ENCODE peak calls at places on chromosomes 11 and 22, in eight cellular contexts. Q is activated CD4-positive, alpha-beta T cell treated with anti-CD3 and anti-CD28 coated beads, Interleukin-2, amount 10 ng/mL, durations not matched to agents 7 days and 5 days; D is H9; B is activated naive CD4-positive, alpha-beta T cell; F is IMR-90; I is T47D; V is mucosa of gallbladder; W is ureter. G is an unnamed sample.

GRCh38 chr11:128599729-128600128 is 12.4 kb upstream of the ETS1 start:
- DNase-seq in Q (no peak), D (no peak), B (no peak), F (peak; percentile 91), I (no peak), V (no peak), W (no peak), G (no peak)

GRCh38 chr11:35214792-35215193 is 75.8 kb downstream of the CD44 start:
- DNase-seq in Q (no peak), D (peak; percentile 66), B (no peak), F (peak; percentile 97), I (no peak), V (no peak), W (no peak), G (no peak)

GRCh38 chr11:64659417-64660144 is 63.4 kb downstream of the NRXN2 start:
- DNase-seq in Q (no peak), D (no peak), B (no peak), F (peak; percentile 93), I (no peak), V (no peak), W (no peak), G (no peak)

GRCh38 chr11:66852466-66853241 is 4.2 kb upstream of the LRFN4 start:
- DNase-seq in Q (no peak), D (no peak), B (no peak), F (no peak), I (no peak), V (no peak), W (no peak), G (no peak)

GRCh38 chr11:19819148-19819547 is 106.5 kb downstream of the NAV2 start:
- DNase-seq in Q (no peak), D (no peak), B (no peak), F (no peak), I (no peak), V (no peak), W (no peak), G (no peak)

GRCh38 chr11:69703711-69704507 is at the start of gene FGF19:
- DNase-seq in Q (no peak), D (peak; percentile 85), B (no peak), F (no peak), I (no peak), V (peak; percentile 87), W (no peak), G (no peak)

GRCh38 chr11:34274712-34275398 is 83.0 kb downstream of the ABTB2 start:
- DNase-seq in Q (no peak), D (no peak), B (no peak), F (peak; percentile 98), I (peak; percentile 90), V (peak; percentile 96), W (peak; percentile 86), G (peak; percentile 56)

GRCh38 chr11:2850366-2850765 is 35.2 kb downstream of the CDKN1C start:
- DNase-seq in Q (no peak), D (no peak), B (no peak), F (no peak), I (no peak), V (no peak), W (no peak), G (no peak)

GRCh38 chr22:39723463-39723862 is 152.9 kb downstream of the CACNA1I start:
- DNase-seq in Q (no peak), D (no peak), B (no peak), F (no peak), I (no peak), V (no peak), W (no peak), G (no peak)

GRCh38 chr11:20360650-20361049 is 2.9 kb upstream of the HTATIP2 start:
- DNase-seq in Q (peak; percentile 57), D (no peak), B (no peak), F (peak; percentile 55), I (no peak), V (peak; percentile 26), W (no peak), G (no peak)

GRCh38 chr11:20084921-20085814 is 75.1 kb downstream of the DBX1 start:
- DNase-seq in Q (no peak), D (no peak), B (no peak), F (no peak), I (no peak), V (no peak), W (no peak), G (no peak)

GRCh38 chr11:11894486-11894885 is 52.7 kb downstream of the USP47 start:
- DNase-seq in Q (no peak), D (no peak), B (no peak), F (peak; percentile 17), I (no peak), V (no peak), W (no peak), G (no peak)

GRCh38 chr11:5597953-5598352 is 1.5 kb downstream of the TRIM6 start:
- DNase-seq in Q (no peak), D (peak; percentile 52), B (no peak), F (no peak), I (no peak), V (no peak), W (no peak), G (no peak)

GRCh38 chr11:10908215-10908990 is 50.5 kb upstream of the ZBED5 start:
- DNase-seq in Q (no peak), D (peak; percentile 59), B (no peak), F (peak; percentile 93), I (no peak), V (no peak), W (no peak), G (no peak)